ENCODE peak calls at places on chromosomes 6 and 20, in five cellular contexts. One of them, this sample, is unnamed.

GRCh38 chr20:63064745-63065711 is 58.3 kb upstream of the BHLHE23 start:
- DNase-seq in H1: peak
- DNase-seq in GM12878: no peak
- DNase-seq in SK-N-SH: no peak
- DNase-seq in K562: no peak
- DNase-seq in this sample: no peak

GRCh38 chr6:76771076-76771634 is 692.1 kb downstream of the HTR1B start:
- DNase-seq in H1: no peak
- DNase-seq in GM12878: no peak
- DNase-seq in SK-N-SH: no peak
- DNase-seq in K562: no peak
- DNase-seq in this sample: no peak

GRCh38 chr6:64990652-64991304 is 716.2 kb downstream of the EYS start:
- DNase-seq in H1: no peak
- DNase-seq in GM12878: no peak
- DNase-seq in SK-N-SH: no peak
- DNase-seq in K562: no peak
- DNase-seq in this sample: no peak

GRCh38 chr6:52984247-52984646 is 10.8 kb downstream of the GSTA4 start:
- DNase-seq in H1: no peak
- DNase-seq in GM12878: peak
- DNase-seq in SK-N-SH: no peak
- DNase-seq in K562: no peak
- DNase-seq in this sample: no peak

GRCh38 chr20:1536893-1537730 is 20.4 kb downstream of the SIRPD start:
- DNase-seq in H1: no peak
- DNase-seq in GM12878: no peak
- DNase-seq in SK-N-SH: no peak
- DNase-seq in K562: no peak
- DNase-seq in this sample: no peak

GRCh38 chr6:152068622-152069261 is 261.3 kb downstream of the ESR1 start:
- DNase-seq in H1: no peak
- DNase-seq in GM12878: no peak
- DNase-seq in SK-N-SH: no peak
- DNase-seq in K562: no peak
- DNase-seq in this sample: no peak

GRCh38 chr20:44217342-44218092 is 6.9 kb upstream of the OSER1 start:
- DNase-seq in H1: peak
- DNase-seq in GM12878: no peak
- DNase-seq in SK-N-SH: peak
- DNase-seq in K562: peak
- DNase-seq in this sample: no peak

GRCh38 chr6:73585566-73586415 is 65.0 kb upstream of the EEF1A1 start:
- DNase-seq in H1: no peak
- DNase-seq in GM12878: peak
- DNase-seq in SK-N-SH: no peak
- DNase-seq in K562: peak
- DNase-seq in this sample: no peak

GRCh38 chr6:28587011-28587745 is 61.5 kb downstream of the GPX5 start:
- DNase-seq in H1: peak
- DNase-seq in GM12878: no peak
- DNase-seq in SK-N-SH: peak
- DNase-seq in K562: no peak
- DNase-seq in this sample: no peak

GRCh38 chr20:4929686-4930397 is 71.5 kb downstream of the SLC23A2 start:
- DNase-seq in H1: no peak
- DNase-seq in GM12878: no peak
- DNase-seq in SK-N-SH: no peak
- DNase-seq in K562: no peak
- DNase-seq in this sample: no peak

GRCh38 chr6:55734256-55734655 is 141.1 kb downstream of the BMP5 start:
- DNase-seq in H1: no peak
- DNase-seq in GM12878: no peak
- DNase-seq in SK-N-SH: no peak
- DNase-seq in K562: no peak
- DNase-seq in this sample: no peak

GRCh38 chr20:16178671-16179070 is 394.6 kb downstream of the KIF16B start:
- DNase-seq in H1: no peak
- DNase-seq in GM12878: no peak
- DNase-seq in SK-N-SH: no peak
- DNase-seq in K562: no peak
- DNase-seq in this sample: no peak

GRCh38 chr6:130696806-130697205 is 130.4 kb upstream of the SMLR1 start:
- DNase-seq in H1: no peak
- DNase-seq in GM12878: no peak
- DNase-seq in SK-N-SH: no peak
- DNase-seq in K562: no peak
- DNase-seq in this sample: no peak

GRCh38 chr6:134590449-134590848 is 272.5 kb upstream of the SGK1 start:
- DNase-seq in H1: no peak
- DNase-seq in GM12878: no peak
- DNase-seq in SK-N-SH: no peak
- DNase-seq in K562: no peak
- DNase-seq in this sample: no peak

GRCh38 chr6:109015185-109015584 is 79.5 kb downstream of the SESN1 start:
- DNase-seq in H1: no peak
- DNase-seq in GM12878: no peak
- DNase-seq in SK-N-SH: no peak
- DNase-seq in K562: no peak
- DNase-seq in this sample: no peak

GRCh38 chr6:155077784-155078183 is 82.7 kb downstream of the TIAM2 start:
- DNase-seq in H1: no peak
- DNase-seq in GM12878: no peak
- DNase-seq in SK-N-SH: no peak
- DNase-seq in K562: no peak
- DNase-seq in this sample: no peak

GRCh38 chr6:25156123-25156522 is 123.1 kb upstream of the CARMIL1 start:
- DNase-seq in H1: no peak
- DNase-seq in GM12878: no peak
- DNase-seq in SK-N-SH: no peak
- DNase-seq in K562: no peak
- DNase-seq in this sample: no peak

GRCh38 chr6:101085327-101085726 is 204.2 kb upstream of the ASCC3 start:
- DNase-seq in H1: no peak
- DNase-seq in GM12878: no peak
- DNase-seq in SK-N-SH: no peak
- DNase-seq in K562: no peak
- DNase-seq in this sample: no peak

GRCh38 chr20:48358176-48358575 is 469.6 kb downstream of the PREX1 start:
- DNase-seq in H1: no peak
- DNase-seq in GM12878: no peak
- DNase-seq in SK-N-SH: no peak
- DNase-seq in K562: no peak
- DNase-seq in this sample: no peak

GRCh38 chr6:99885051-99885450 is 109.0 kb downstream of the MCHR2 start:
- DNase-seq in H1: no peak
- DNase-seq in GM12878: no peak
- DNase-seq in SK-N-SH: no peak
- DNase-seq in K562: no peak
- DNase-seq in this sample: no peak

GRCh38 chr6:157597461-157598312 is 216.7 kb downstream of the ZDHHC14 start:
- DNase-seq in H1: peak
- DNase-seq in GM12878: no peak
- DNase-seq in SK-N-SH: peak
- DNase-seq in K562: peak
- DNase-seq in this sample: peak
- TF ChIP-seq TAF1 in H1: no peak
- TF ChIP-seq TAF1 in GM12878: no peak
- TF ChIP-seq TAF1 in SK-N-SH: no peak
- TF ChIP-seq TAF1 in K562: no peak
- TF ChIP-seq TAF1 in this sample: no peak

DNA sequence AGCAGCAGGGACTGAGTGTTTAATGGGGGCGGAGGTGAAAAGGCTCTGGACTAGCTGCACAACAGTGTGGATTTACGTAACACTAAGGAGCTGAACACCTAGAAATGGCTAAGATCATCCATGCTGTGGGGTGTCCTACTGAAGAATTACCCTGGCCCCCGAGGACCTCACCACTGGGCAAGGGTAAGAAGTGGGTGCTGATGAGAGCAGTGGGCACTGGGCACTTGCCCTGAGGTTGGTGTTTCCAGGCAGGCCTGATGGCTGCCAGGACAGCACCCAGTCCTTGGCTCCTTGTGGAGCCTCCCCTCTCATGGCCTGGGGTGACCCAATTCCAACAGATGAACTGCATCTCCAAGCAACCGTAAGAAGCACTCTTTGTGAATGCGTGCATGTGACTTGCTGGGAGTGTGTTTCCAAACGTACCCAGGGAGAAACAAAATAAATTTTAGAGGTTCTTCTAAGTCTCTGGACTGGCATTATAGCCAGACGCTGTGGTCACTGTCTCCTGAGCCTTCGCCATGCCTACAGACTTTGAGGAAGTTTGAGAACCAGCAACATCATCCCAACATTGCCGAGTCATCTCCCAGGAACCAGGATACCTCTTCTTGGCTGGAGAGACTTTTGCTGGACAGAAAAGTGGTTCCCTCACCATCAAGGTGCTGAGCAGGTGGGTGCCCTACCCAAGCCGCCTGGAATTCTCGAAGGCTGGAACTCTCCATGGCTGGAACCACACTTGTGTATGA is 245.9 kb downstream of the ERMARD start:
- DNase-seq in H1: no peak
- DNase-seq in GM12878: no peak
- DNase-seq in SK-N-SH: no peak
- DNase-seq in K562: no peak
- DNase-seq in this sample: no peak
- TF ChIP-seq TAF1 in H1: no peak
- TF ChIP-seq TAF1 in GM12878: no peak
- TF ChIP-seq TAF1 in SK-N-SH: no peak
- TF ChIP-seq TAF1 in K562: no peak
- TF ChIP-seq TAF1 in this sample: no peak

GRCh38 chr6:62298745-62299392 is 12.8 kb upstream of the KHDRBS2 start:
- DNase-seq in H1: no peak
- DNase-seq in GM12878: peak
- DNase-seq in SK-N-SH: no peak
- DNase-seq in K562: no peak
- DNase-seq in this sample: no peak
- TF ChIP-seq TAF1 in H1: no peak
- TF ChIP-seq TAF1 in GM12878: no peak
- TF ChIP-seq TAF1 in SK-N-SH: no peak
- TF ChIP-seq TAF1 in K562: no peak
- TF ChIP-seq TAF1 in this sample: no peak

DNA sequence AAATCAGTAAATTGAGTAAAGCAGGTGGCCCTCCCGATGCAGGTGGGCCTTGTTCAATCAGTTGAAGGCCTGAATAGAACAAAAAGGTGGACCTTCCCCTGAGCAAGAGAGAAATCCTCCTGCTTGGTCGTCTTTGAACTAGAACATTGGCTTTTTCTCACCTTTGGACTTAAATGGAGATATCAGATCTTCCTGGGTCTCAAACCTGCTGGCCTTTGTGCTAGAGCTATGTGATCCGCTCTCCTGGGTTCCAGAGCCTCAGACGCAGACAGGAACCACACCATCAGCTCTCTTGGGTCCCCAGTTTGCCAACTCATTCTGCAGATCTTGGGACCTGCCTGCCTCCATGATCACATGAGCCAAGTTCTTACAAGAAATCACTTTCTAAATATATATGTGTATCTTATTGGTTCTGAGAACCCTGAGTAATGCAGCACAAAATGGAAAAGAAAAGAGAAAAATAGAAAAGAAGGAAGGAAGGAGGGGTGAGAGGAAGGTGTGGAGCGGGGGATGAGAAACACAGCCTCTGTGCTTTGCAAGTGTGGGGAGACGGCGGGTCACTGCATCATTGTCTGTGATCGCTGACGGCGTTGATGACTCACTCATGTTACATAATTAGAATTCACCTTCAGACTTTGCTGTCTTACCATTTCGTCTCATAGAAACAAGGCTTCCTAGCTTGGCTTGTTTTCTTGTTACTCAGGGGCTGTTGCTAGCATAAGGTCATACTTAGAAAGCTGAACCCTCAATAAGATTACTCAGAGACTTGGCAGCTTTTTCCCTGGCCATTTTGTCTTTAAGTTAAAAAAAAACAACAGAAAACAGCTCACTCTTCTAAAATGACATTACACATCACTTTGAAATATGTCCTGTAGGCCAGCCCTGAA is 85.7 kb upstream of the NEDD9 start:
- DNase-seq in H1: no peak
- DNase-seq in GM12878: no peak
- DNase-seq in SK-N-SH: no peak
- DNase-seq in K562: no peak
- DNase-seq in this sample: no peak
- TF ChIP-seq TAF1 in H1: no peak
- TF ChIP-seq TAF1 in GM12878: no peak
- TF ChIP-seq TAF1 in SK-N-SH: no peak
- TF ChIP-seq TAF1 in K562: no peak
- TF ChIP-seq TAF1 in this sample: no peak

DNA sequence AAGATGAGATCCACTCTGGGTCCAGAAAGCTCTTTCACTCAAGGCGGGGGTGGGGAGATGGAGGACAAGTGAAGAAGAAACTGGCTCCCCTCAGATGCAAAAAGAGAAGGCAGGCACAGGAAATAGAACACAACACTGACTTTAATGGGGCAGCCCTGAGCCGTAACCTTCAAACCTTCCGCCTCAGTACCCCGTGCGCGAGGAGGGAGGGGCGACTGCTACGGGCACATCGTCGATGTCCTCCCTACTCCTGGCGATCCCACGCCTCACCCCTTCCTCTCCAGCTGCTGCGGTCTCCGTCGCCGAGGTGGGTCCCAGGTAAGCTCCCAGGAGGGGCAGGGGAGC is 3.9 kb downstream of the SPEF1 start:
- DNase-seq in H1: no peak
- DNase-seq in GM12878: no peak
- DNase-seq in SK-N-SH: no peak
- DNase-seq in K562: no peak
- DNase-seq in this sample: no peak
- TF ChIP-seq TAF1 in H1: no peak
- TF ChIP-seq TAF1 in GM12878: no peak
- TF ChIP-seq TAF1 in SK-N-SH: no peak
- TF ChIP-seq TAF1 in K562: no peak
- TF ChIP-seq TAF1 in this sample: no peak

GRCh38 chr6:20317430-20317829 is 84.2 kb upstream of the E2F3 start:
- DNase-seq in H1: no peak
- DNase-seq in GM12878: no peak
- DNase-seq in SK-N-SH: no peak
- DNase-seq in K562: no peak
- DNase-seq in this sample: no peak

GRCh38 chr6:20313960-20314530 is 87.6 kb upstream of the E2F3 start:
- DNase-seq in H1: no peak
- DNase-seq in GM12878: no peak
- DNase-seq in SK-N-SH: no peak
- DNase-seq in K562: no peak
- DNase-seq in this sample: no peak

GRCh38 chr6:20315456-20315855 is 86.2 kb upstream of the E2F3 start:
- DNase-seq in H1: no peak
- DNase-seq in GM12878: no peak
- DNase-seq in SK-N-SH: no peak
- DNase-seq in K562: no peak
- DNase-seq in this sample: no peak

GRCh38 chr6:20318851-20319387 is 82.8 kb upstream of the E2F3 start:
- DNase-seq in H1: no peak
- DNase-seq in GM12878: no peak
- DNase-seq in SK-N-SH: no peak
- DNase-seq in K562: no peak
- DNase-seq in this sample: no peak

GRCh38 chr6:20319520-20320357 is 81.9 kb upstream of the E2F3 start:
- DNase-seq in H1: no peak
- DNase-seq in GM12878: peak
- DNase-seq in SK-N-SH: no peak
- DNase-seq in K562: no peak
- DNase-seq in this sample: peak
- TF ChIP-seq TAF1 in H1: no peak
- TF ChIP-seq TAF1 in GM12878: peak
- TF ChIP-seq TAF1 in SK-N-SH: no peak
- TF ChIP-seq TAF1 in K562: no peak
- TF ChIP-seq TAF1 in this sample: peak

GRCh38 chr6:111596784-111597183 is 8.9 kb downstream of the TRAF3IP2 start:
- DNase-seq in H1: no peak
- DNase-seq in GM12878: no peak
- DNase-seq in SK-N-SH: no peak
- DNase-seq in K562: no peak
- DNase-seq in this sample: no peak
- TF ChIP-seq TAF1 in H1: no peak
- TF ChIP-seq TAF1 in GM12878: no peak
- TF ChIP-seq TAF1 in SK-N-SH: no peak
- TF ChIP-seq TAF1 in K562: no peak
- TF ChIP-seq TAF1 in this sample: no peak